ENCODE peak calls at places on chromosomes 3 and 15, in ten cellular contexts. One of them, this sample, is unnamed.
A peak's percentile ranks its signal among the peaks of the same experiment; 100 is the strongest.

GRCh38 chr3:48558446-48559134 is 2.0 kb upstream of the PFKFB4 start:
- DNase-seq in thyroid gland: peak; percentile 3
- DNase-seq in naive thymus-derived CD8-positive, alpha-beta T cell: peak; percentile 11
- DNase-seq in GM04504: no peak
- DNase-seq in AG09319: no peak
- DNase-seq in activated T-cell treated with anti-CD3 and anti-CD28 coated beads, Interleukin-2, amount 50 U/mL, for 4 hours: no peak
- DNase-seq in stimulated activated CD4-positive, alpha-beta T cell treated with anti-CD3 and anti-CD28 coated beads, Interleukin-12 subunit alpha, Interleukin-12 subunit beta, amount 100 ng/mL, for 4 hours: no peak
- DNase-seq in esophagus muscularis mucosa: no peak
- DNase-seq in pancreas: no peak
- DNase-seq in SHP77: no peak
- DNase-seq in this sample: no peak

GRCh38 chr3:48232232-48232631 is 8.7 kb upstream of the ZNF589 start:
- DNase-seq in activated T-cell treated with anti-CD3 and anti-CD28 coated beads, Interleukin-2, amount 50 U/mL, for 4 hours: no peak
- DNase-seq in thyroid gland: peak; percentile 66
- DNase-seq in stimulated activated CD4-positive, alpha-beta T cell treated with anti-CD3 and anti-CD28 coated beads, Interleukin-12 subunit alpha, Interleukin-12 subunit beta, amount 100 ng/mL, for 4 hours: no peak
- DNase-seq in SHP77: no peak
- DNase-seq in naive thymus-derived CD8-positive, alpha-beta T cell: no peak
- DNase-seq in GM04504: no peak
- DNase-seq in pancreas: no peak
- DNase-seq in AG09319: no peak
- DNase-seq in esophagus muscularis mucosa: no peak
- DNase-seq in this sample: no peak

GRCh38 chr3:148866261-148866660 is 1.2 kb downstream of the CPA3 start:
- DNase-seq in activated T-cell treated with anti-CD3 and anti-CD28 coated beads, Interleukin-2, amount 50 U/mL, for 4 hours: no peak
- DNase-seq in GM04504: no peak
- DNase-seq in thyroid gland: no peak
- DNase-seq in naive thymus-derived CD8-positive, alpha-beta T cell: no peak
- DNase-seq in AG09319: no peak
- DNase-seq in stimulated activated CD4-positive, alpha-beta T cell treated with anti-CD3 and anti-CD28 coated beads, Interleukin-12 subunit alpha, Interleukin-12 subunit beta, amount 100 ng/mL, for 4 hours: no peak
- DNase-seq in esophagus muscularis mucosa: no peak
- DNase-seq in SHP77: no peak
- DNase-seq in pancreas: no peak
- DNase-seq in this sample: no peak

GRCh38 chr15:86193716-86194408 is 114.2 kb downstream of the AGBL1 start:
- DNase-seq in esophagus muscularis mucosa: no peak
- DNase-seq in AG09319: no peak
- DNase-seq in activated T-cell treated with anti-CD3 and anti-CD28 coated beads, Interleukin-2, amount 50 U/mL, for 4 hours: no peak
- DNase-seq in GM04504: no peak
- DNase-seq in pancreas: no peak
- DNase-seq in naive thymus-derived CD8-positive, alpha-beta T cell: no peak
- DNase-seq in SHP77: no peak
- DNase-seq in thyroid gland: no peak
- DNase-seq in stimulated activated CD4-positive, alpha-beta T cell treated with anti-CD3 and anti-CD28 coated beads, Interleukin-12 subunit alpha, Interleukin-12 subunit beta, amount 100 ng/mL, for 4 hours: no peak
- DNase-seq in this sample: no peak

GRCh38 chr3:64355473-64355872 is 130.2 kb upstream of the PRICKLE2 start:
- DNase-seq in stimulated activated CD4-positive, alpha-beta T cell treated with anti-CD3 and anti-CD28 coated beads, Interleukin-12 subunit alpha, Interleukin-12 subunit beta, amount 100 ng/mL, for 4 hours: no peak
- DNase-seq in GM04504: no peak
- DNase-seq in AG09319: no peak
- DNase-seq in esophagus muscularis mucosa: peak; percentile 64
- DNase-seq in SHP77: no peak
- DNase-seq in thyroid gland: no peak
- DNase-seq in pancreas: no peak
- DNase-seq in activated T-cell treated with anti-CD3 and anti-CD28 coated beads, Interleukin-2, amount 50 U/mL, for 4 hours: no peak
- DNase-seq in naive thymus-derived CD8-positive, alpha-beta T cell: no peak
- DNase-seq in this sample: no peak

GRCh38 chr15:69357773-69358765 is 56.1 kb upstream of the KIF23 start:
- DNase-seq in esophagus muscularis mucosa: no peak
- DNase-seq in AG09319: no peak
- DNase-seq in activated T-cell treated with anti-CD3 and anti-CD28 coated beads, Interleukin-2, amount 50 U/mL, for 4 hours: no peak
- DNase-seq in pancreas: peak; percentile 43
- DNase-seq in stimulated activated CD4-positive, alpha-beta T cell treated with anti-CD3 and anti-CD28 coated beads, Interleukin-12 subunit alpha, Interleukin-12 subunit beta, amount 100 ng/mL, for 4 hours: no peak
- DNase-seq in thyroid gland: peak; percentile 18
- DNase-seq in GM04504: peak; percentile 32
- DNase-seq in naive thymus-derived CD8-positive, alpha-beta T cell: no peak
- DNase-seq in SHP77: no peak
- DNase-seq in this sample: no peak

GRCh38 chr15:78000089-78000926 is 77.2 kb downstream of the TBC1D2B start:
- DNase-seq in esophagus muscularis mucosa: no peak
- DNase-seq in GM04504: no peak
- DNase-seq in naive thymus-derived CD8-positive, alpha-beta T cell: peak; percentile 79
- DNase-seq in AG09319: no peak
- DNase-seq in SHP77: peak; percentile 74
- DNase-seq in pancreas: peak; percentile 95
- DNase-seq in stimulated activated CD4-positive, alpha-beta T cell treated with anti-CD3 and anti-CD28 coated beads, Interleukin-12 subunit alpha, Interleukin-12 subunit beta, amount 100 ng/mL, for 4 hours: peak; percentile 72
- DNase-seq in activated T-cell treated with anti-CD3 and anti-CD28 coated beads, Interleukin-2, amount 50 U/mL, for 4 hours: peak; percentile 73
- DNase-seq in thyroid gland: peak; percentile 73
- DNase-seq in this sample: peak; percentile 77

GRCh38 chr15:74906193-74906449 is 530 bp downstream of the FAM219B start:
- DNase-seq in thyroid gland: peak; percentile 43
- DNase-seq in activated T-cell treated with anti-CD3 and anti-CD28 coated beads, Interleukin-2, amount 50 U/mL, for 4 hours: peak; percentile 18
- DNase-seq in SHP77: peak; percentile 25
- DNase-seq in GM04504: no peak
- DNase-seq in pancreas: no peak
- DNase-seq in AG09319: no peak
- DNase-seq in naive thymus-derived CD8-positive, alpha-beta T cell: no peak
- DNase-seq in esophagus muscularis mucosa: no peak
- DNase-seq in stimulated activated CD4-positive, alpha-beta T cell treated with anti-CD3 and anti-CD28 coated beads, Interleukin-12 subunit alpha, Interleukin-12 subunit beta, amount 100 ng/mL, for 4 hours: peak; percentile 27
- DNase-seq in this sample: no peak

GRCh38 chr3:14780927-14781507 is 37.7 kb upstream of the FGD5 start:
- DNase-seq in pancreas: peak; percentile 39
- DNase-seq in AG09319: no peak
- DNase-seq in GM04504: peak; percentile 13
- DNase-seq in naive thymus-derived CD8-positive, alpha-beta T cell: no peak
- DNase-seq in activated T-cell treated with anti-CD3 and anti-CD28 coated beads, Interleukin-2, amount 50 U/mL, for 4 hours: no peak
- DNase-seq in SHP77: peak; percentile 64
- DNase-seq in thyroid gland: peak; percentile 63
- DNase-seq in stimulated activated CD4-positive, alpha-beta T cell treated with anti-CD3 and anti-CD28 coated beads, Interleukin-12 subunit alpha, Interleukin-12 subunit beta, amount 100 ng/mL, for 4 hours: peak; percentile 8
- DNase-seq in esophagus muscularis mucosa: no peak
- DNase-seq in this sample: peak; percentile 74